ENCODE peak calls at places on chromosomes 13 and 19, in six cellular contexts. One of them, this sample, is unnamed.

GRCh38 chr13:57583529-57583928 is 48.0 kb upstream of the PCDH17 start:
- DNase-seq in HEK293T: no peak
- DNase-seq in HS-27A: no peak
- DNase-seq in aorta: no peak
- DNase-seq in anterior cingulate cortex: no peak
- DNase-seq in Right ventricle myocardium superior: no peak
- DNase-seq in this sample: no peak

GRCh38 chr19:17737690-17738153 is 13.6 kb upstream of the FCHO1 start:
- DNase-seq in HEK293T: no peak
- DNase-seq in HS-27A: no peak
- DNase-seq in aorta: no peak
- DNase-seq in anterior cingulate cortex: no peak
- DNase-seq in Right ventricle myocardium superior: no peak
- DNase-seq in this sample: no peak

GRCh38 chr13:31427151-31427867 is 227.5 kb downstream of the B3GLCT start:
- DNase-seq in HEK293T: no peak
- DNase-seq in HS-27A: no peak
- DNase-seq in aorta: no peak
- DNase-seq in anterior cingulate cortex: no peak
- DNase-seq in Right ventricle myocardium superior: no peak
- DNase-seq in this sample: no peak

GRCh38 chr13:64925284-64925683 is 2304.9 kb downstream of the PCDH9 start:
- DNase-seq in HEK293T: no peak
- DNase-seq in HS-27A: no peak
- DNase-seq in aorta: no peak
- DNase-seq in anterior cingulate cortex: no peak
- DNase-seq in Right ventricle myocardium superior: no peak
- DNase-seq in this sample: peak

GRCh38 chr13:68993154-68993553 is 1114.5 kb upstream of the ATXN8OS start:
- DNase-seq in HEK293T: no peak
- DNase-seq in HS-27A: no peak
- DNase-seq in aorta: no peak
- DNase-seq in anterior cingulate cortex: no peak
- DNase-seq in Right ventricle myocardium superior: no peak
- DNase-seq in this sample: no peak

GRCh38 chr19:38093587-38093986 is 130.4 kb downstream of the DPF1 start:
- DNase-seq in HEK293T: no peak
- DNase-seq in HS-27A: no peak
- DNase-seq in aorta: no peak
- DNase-seq in anterior cingulate cortex: peak
- DNase-seq in Right ventricle myocardium superior: peak
- DNase-seq in this sample: no peak

GRCh38 chr13:65054277-65054676 is 2175.9 kb downstream of the PCDH9 start:
- DNase-seq in HEK293T: no peak
- DNase-seq in HS-27A: no peak
- DNase-seq in aorta: no peak
- DNase-seq in anterior cingulate cortex: no peak
- DNase-seq in Right ventricle myocardium superior: no peak
- DNase-seq in this sample: no peak

GRCh38 chr13:112161441-112162301 is 94.7 kb downstream of the SOX1 start:
- DNase-seq in HEK293T: no peak
- DNase-seq in HS-27A: no peak
- DNase-seq in aorta: no peak
- DNase-seq in anterior cingulate cortex: no peak
- DNase-seq in Right ventricle myocardium superior: no peak
- DNase-seq in this sample: peak

GRCh38 chr19:50565984-50566903 is 2.0 kb downstream of the LRRC4B start:
- DNase-seq in HEK293T: no peak
- DNase-seq in HS-27A: no peak
- DNase-seq in aorta: no peak
- DNase-seq in anterior cingulate cortex: peak
- DNase-seq in Right ventricle myocardium superior: no peak
- DNase-seq in this sample: no peak

GRCh38 chr19:15562861-15563260 is 52.2 kb upstream of the CYP4F8 start:
- DNase-seq in HEK293T: no peak
- DNase-seq in HS-27A: no peak
- DNase-seq in aorta: no peak
- DNase-seq in anterior cingulate cortex: no peak
- DNase-seq in Right ventricle myocardium superior: no peak
- DNase-seq in this sample: no peak

GRCh38 chr13:98826156-98826555 is 73.7 kb upstream of the SLC15A1 start:
- DNase-seq in HEK293T: no peak
- DNase-seq in HS-27A: no peak
- DNase-seq in aorta: no peak
- DNase-seq in anterior cingulate cortex: no peak
- DNase-seq in Right ventricle myocardium superior: no peak
- DNase-seq in this sample: no peak

GRCh38 chr19:4879041-4879440 is 11.6 kb upstream of the PLIN3 start:
- DNase-seq in HEK293T: no peak
- DNase-seq in HS-27A: no peak
- DNase-seq in aorta: no peak
- DNase-seq in anterior cingulate cortex: no peak
- DNase-seq in Right ventricle myocardium superior: no peak
- DNase-seq in this sample: no peak

GRCh38 chr19:2282862-2283237 is 875 bp upstream of the PEAK3 start:
- DNase-seq in HEK293T: no peak
- DNase-seq in HS-27A: no peak
- DNase-seq in aorta: no peak
- DNase-seq in anterior cingulate cortex: no peak
- DNase-seq in Right ventricle myocardium superior: no peak
- DNase-seq in this sample: no peak

GRCh38 chr13:58051807-58052375 is 420.3 kb downstream of the PCDH17 start:
- DNase-seq in HEK293T: no peak
- DNase-seq in HS-27A: no peak
- DNase-seq in aorta: no peak
- DNase-seq in anterior cingulate cortex: no peak
- DNase-seq in Right ventricle myocardium superior: no peak
- DNase-seq in this sample: no peak

GRCh38 chr13:87999141-87999765 is 328.1 kb downstream of the SLITRK5 start:
- DNase-seq in HEK293T: no peak
- DNase-seq in HS-27A: peak
- DNase-seq in aorta: no peak
- DNase-seq in anterior cingulate cortex: no peak
- DNase-seq in Right ventricle myocardium superior: no peak
- DNase-seq in this sample: no peak